ENCODE peak calls at places on chromosomes 4 and X, in nine cellular contexts. L, O, B, E, P, R, K, C and M are unnamed samples.

GRCh38 chr4:24743931-24744330 is 51.4 kb upstream of the SOD3 start:
- DNase-seq in C (peak), O (no peak), L (no peak), P (no peak), E (no peak), K (no peak), R (no peak), B (no peak), M (no peak)

GRCh38 chrX:97332963-97333362 is 449.3 kb downstream of the RPA4 start:
- DNase-seq in C (peak), R (no peak), O (no peak), B (no peak), K (no peak), L (no peak), P (no peak), E (peak), M (no peak)

GRCh38 chr4:121698119-121698732 is 1.4 kb upstream of the ANXA5 start:
- DNase-seq in E (no peak), C (no peak), K (peak), R (no peak), B (peak), O (no peak), P (peak), L (no peak), M (no peak)

GRCh38 chr4:182806259-182807252 is 110.6 kb downstream of the DCTD start:
- DNase-seq in K (peak), P (peak), E (peak), C (peak), B (peak), O (peak), R (peak), L (peak), M (peak)

GRCh38 chrX:23246001-23246400 is 88.6 kb upstream of the PTCHD1 start:
- DNase-seq in B (no peak), E (peak), O (no peak), R (no peak), L (no peak), K (no peak), P (no peak), C (no peak), M (no peak)

GRCh38 chrX:68726366-68726765 is 78.9 kb downstream of the STARD8 start:
- DNase-seq in C (no peak), B (no peak), O (no peak), K (peak), L (no peak), R (no peak), P (no peak), E (no peak), M (no peak)

GRCh38 chrX:16120431-16120830 is 2.9 kb upstream of the GRPR start:
- DNase-seq in K (no peak), O (no peak), L (peak), C (no peak), B (no peak), P (no peak), R (no peak), E (no peak), M (no peak)

GRCh38 chr4:21242163-21242562 is 541.9 kb downstream of the PACRGL start:
- DNase-seq in P (no peak), C (no peak), E (no peak), R (no peak), K (no peak), O (no peak), B (no peak), L (no peak), M (no peak)

GRCh38 chr4:176841730-176842129 is 49.0 kb upstream of the VEGFC start:
- DNase-seq in L (no peak), C (peak), P (no peak), B (no peak), E (peak), K (no peak), R (no peak), O (no peak), M (no peak)

GRCh38 chrX:146755214-146755613 is 54.4 kb upstream of the CXorf51B start:
- DNase-seq in B (no peak), L (no peak), K (no peak), R (no peak), E (no peak), C (no peak), O (no peak), P (no peak), M (no peak)

GRCh38 chr4:108213723-108214122 is 45.0 kb upstream of the LEF1 start:
- DNase-seq in O (no peak), B (no peak), R (no peak), L (no peak), K (no peak), P (no peak), C (no peak), E (no peak), M (no peak)

GRCh38 chrX:17414839-17415238 is 39.8 kb downstream of the NHS start:
- DNase-seq in P (no peak), K (peak), B (peak), C (no peak), O (peak), L (no peak), R (peak), E (no peak), M (no peak)

GRCh38 chrX:102659790-102660757 is 8.8 kb downstream of the GPRASP1 start:
- DNase-seq in C (peak), B (peak), K (peak), O (peak), L (peak), R (peak), E (no peak), P (peak), M (peak)

GRCh38 chrX:1313788-1314187 is 22.8 kb upstream of the IL3RA start:
- DNase-seq in P (no peak), O (no peak), B (no peak), K (no peak), L (no peak), R (no peak), C (no peak), E (no peak), M (no peak)

GRCh38 chr4:39565925-39566630 is 38.8 kb upstream of the UGDH start:
- DNase-seq in L (no peak), O (no peak), C (peak), B (no peak), E (peak), P (no peak), R (no peak), K (no peak), M (no peak)

GRCh38 chr4:46909078-46909477 is at the start of gene COX7B2:
- DNase-seq in O (no peak), E (peak), R (peak), K (no peak), L (no peak), B (no peak), C (no peak), P (no peak), M (no peak)

GRCh38 chr4:108117473-108118182 is 51.1 kb downstream of the LEF1 start:
- DNase-seq in C (no peak), P (no peak), O (no peak), E (peak), R (no peak), L (no peak), B (no peak), K (no peak), M (no peak)

GRCh38 chr4:109266236-109266635 is 36.2 kb downstream of the COL25A1 start:
- DNase-seq in B (no peak), R (no peak), C (no peak), P (no peak), K (no peak), E (no peak), O (no peak), L (no peak), M (no peak)

GRCh38 chr4:113979973-113980615 is 647 bp upstream of the ARSJ start:
- DNase-seq in E (peak), P (no peak), O (no peak), R (no peak), K (no peak), L (no peak), B (no peak), C (peak), M (no peak)

GRCh38 chrX:143296521-143296920 is 220.8 kb downstream of the SPANXN3 start:
- DNase-seq in R (no peak), C (no peak), O (no peak), E (no peak), K (no peak), L (no peak), B (no peak), P (no peak), M (no peak)

GRCh38 chrX:103640401-103641155 is 11.8 kb downstream of the TCEAL1 start:
- DNase-seq in B (no peak), C (peak), O (no peak), L (no peak), P (no peak), K (no peak), E (peak), R (no peak), M (no peak)

GRCh38 chrX:16882188-16882587 is 12.0 kb upstream of the RBBP7 start:
- DNase-seq in B (peak), K (no peak), E (peak), R (peak), O (no peak), C (peak), L (peak), P (peak), M (no peak)

GRCh38 chr4:82957045-82957444 is 53.6 kb downstream of the LIN54 start:
- DNase-seq in C (no peak), L (peak), B (no peak), O (no peak), P (no peak), E (no peak), K (no peak), R (no peak), M (no peak)

GRCh38 chr4:146640459-146641061 is 1.9 kb downstream of the POU4F2 start:
- DNase-seq in L (no peak), O (no peak), P (no peak), E (no peak), K (no peak), C (no peak), B (no peak), R (no peak), M (no peak)

GRCh38 chr4:62709618-62710252 is 1509.6 kb downstream of the ADGRL3 start:
- DNase-seq in R (no peak), C (peak), B (no peak), K (no peak), E (peak), O (peak), P (no peak), L (peak), M (no peak)

GRCh38 chr4:742742-743311 is 37.2 kb downstream of the PCGF3 start:
- DNase-seq in E (peak), K (no peak), O (peak), C (peak), L (peak), B (peak), P (peak), R (peak), M (peak)

GRCh38 chr4:72418458-72418857 is 150.6 kb downstream of the ADAMTS3 start:
- DNase-seq in P (peak), K (no peak), O (no peak), C (peak), R (no peak), L (no peak), B (peak), E (peak), M (no peak)

GRCh38 chr4:12179264-12179616 is 750.5 kb upstream of the HS3ST1 start:
- DNase-seq in R (no peak), L (no peak), E (no peak), O (no peak), C (no peak), K (no peak), B (no peak), P (peak), M (no peak)

GRCh38 chr4:130563185-130563890 is 1467.4 kb downstream of the C4orf33 start:
- DNase-seq in L (no peak), R (peak), B (peak), P (no peak), E (peak), K (no peak), O (peak), C (peak), M (peak)

GRCh38 chr4:182975806-182976205 is 58.6 kb upstream of the DCTD start:
- DNase-seq in O (no peak), R (peak), C (peak), K (no peak), B (no peak), P (no peak), L (peak), E (peak), M (no peak)

GRCh38 chrX:70253377-70254062 is 6.5 kb downstream of the P2RY4 start:
- DNase-seq in L (no peak), K (no peak), R (no peak), P (no peak), E (peak), C (peak), O (no peak), B (no peak), M (no peak)

GRCh38 chr4:105715692-105716278 is 7.2 kb downstream of the GSTCD start:
- DNase-seq in R (no peak), L (peak), O (no peak), E (peak), B (no peak), C (peak), P (no peak), K (no peak), M (no peak)

GRCh38 chr4:95556460-95556859 is 7.7 kb upstream of the UNC5C start:
- DNase-seq in K (no peak), E (no peak), O (no peak), P (no peak), R (no peak), C (no peak), B (no peak), L (no peak), M (no peak)

GRCh38 chr4:74840931-74841330 is 46.6 kb upstream of the BTC start:
- DNase-seq in R (no peak), P (no peak), L (no peak), K (no peak), C (no peak), O (no peak), B (no peak), E (no peak), M (no peak)

GRCh38 chr4:1960170-1960825 is 48.5 kb downstream of the NELFA start:
- DNase-seq in L (no peak), O (no peak), R (no peak), B (no peak), C (peak), P (no peak), K (no peak), E (no peak), M (no peak)

GRCh38 chrX:44842555-44843317 is 1.1 kb upstream of the DUSP21 start:
- DNase-seq in K (no peak), C (no peak), E (peak), B (no peak), L (no peak), R (no peak), P (no peak), O (no peak), M (no peak)

GRCh38 chrX:72340572-72340971 is 34.9 kb upstream of the CITED1 start:
- DNase-seq in C (no peak), R (no peak), E (no peak), O (no peak), L (no peak), K (no peak), P (no peak), B (no peak), M (no peak)
- TF ChIP-seq CTCF in C (no peak), R (no peak), E (no peak), O (no peak), L (no peak), K (no peak), P (no peak), B (no peak), M (no peak)

GRCh38 chrX:40471965-40472648 is 108.7 kb upstream of the ATP6AP2 start:
- DNase-seq in B (no peak), K (no peak), L (peak), O (no peak), P (peak), C (peak), E (peak), R (no peak), M (no peak)
- TF ChIP-seq CTCF in B (peak), K (no peak), L (peak), O (no peak), P (peak), C (no peak), E (peak), R (no peak), M (no peak)

GRCh38 chrX:154478728-154479622 is at the start of gene LAGE3:
- DNase-seq in K (peak), P (peak), C (peak), R (peak), O (peak), B (peak), L (peak), E (peak), M (peak)

GRCh38 chrX:154476821-154477220 is 2.3 kb downstream of the LAGE3 start:
- DNase-seq in B (no peak), R (no peak), E (no peak), L (no peak), C (no peak), K (no peak), P (no peak), O (no peak), M (no peak)

GRCh38 chrX:154481911-154482601 is 3.0 kb upstream of the LAGE3 start:
- DNase-seq in E (no peak), P (no peak), L (no peak), C (no peak), O (no peak), R (no peak), B (no peak), K (peak), M (no peak)

GRCh38 chrX:154481195-154481594 is 2.1 kb upstream of the LAGE3 start:
- DNase-seq in L (peak), R (no peak), K (no peak), C (no peak), E (no peak), B (no peak), O (no peak), P (no peak), M (no peak)

DNA sequence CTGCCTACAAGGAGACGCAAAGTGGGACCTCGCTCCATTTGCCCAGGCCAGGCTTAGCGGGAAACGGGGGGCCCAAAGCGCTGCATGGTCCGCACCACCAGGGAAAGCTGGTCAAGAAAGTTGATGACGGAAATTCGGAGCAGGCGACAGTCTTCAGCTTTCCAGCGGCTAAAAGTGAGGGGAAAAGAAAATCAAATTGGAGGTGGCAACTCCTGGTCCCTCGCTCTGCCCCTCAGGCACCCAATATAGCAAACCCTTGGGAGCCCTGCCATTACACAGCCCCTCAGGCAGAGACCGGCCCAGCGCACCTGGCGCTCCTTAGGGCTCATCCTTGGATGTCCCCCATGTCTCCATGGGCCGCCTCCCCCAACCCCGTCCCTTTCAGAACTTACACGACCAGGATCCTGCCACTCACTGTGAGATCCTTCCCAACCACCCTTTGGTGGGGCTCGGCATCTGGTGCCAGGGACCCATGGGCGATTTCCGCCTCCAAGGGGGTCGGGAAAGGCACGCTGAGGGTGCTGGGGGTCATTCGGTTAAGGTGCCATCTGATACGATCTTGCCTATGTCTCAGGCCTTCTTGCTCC is 1.1 kb downstream of the LAGE3 start:
- DNase-seq in P (no peak), O (no peak), C (no peak), B (no peak), L (no peak), R (no peak), K (peak), E (no peak), M (no peak)
- TF ChIP-seq CTCF in P (no peak), O (no peak), C (no peak), B (no peak), L (no peak), R (no peak), K (no peak), E (no peak), M (no peak)

GRCh38 chr4:148056879-148057278 is 325.0 kb downstream of the ARHGAP10 start:
- DNase-seq in L (peak), C (peak), R (no peak), P (peak), O (no peak), B (peak), E (peak), K (no peak), M (peak)
- TF ChIP-seq CTCF in L (peak), C (no peak), R (no peak), P (peak), O (no peak), B (no peak), E (peak), K (no peak), M (no peak)

DNA sequence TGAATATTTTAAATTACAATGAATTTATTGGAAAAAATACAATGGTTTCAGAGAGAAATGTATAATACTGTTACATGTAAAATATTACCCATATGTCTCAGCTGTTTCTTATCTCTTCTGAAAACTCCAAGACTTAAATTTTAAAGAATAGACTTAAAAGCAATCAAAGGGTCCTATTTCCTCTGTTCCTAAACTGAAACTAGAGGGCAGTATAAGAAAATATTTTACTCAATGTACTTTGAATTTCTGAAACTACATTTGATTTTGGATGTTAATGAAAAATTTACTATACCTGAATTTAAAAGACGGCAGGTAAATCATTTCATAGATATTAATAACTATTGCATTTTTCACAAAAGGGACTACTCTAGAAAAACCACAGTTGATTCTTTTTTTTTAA is 200.2 kb downstream of the LRBA start:
- DNase-seq in R (no peak), B (no peak), E (peak), P (no peak), K (no peak), L (no peak), C (no peak), O (no peak), M (no peak)
- TF ChIP-seq CTCF in R (no peak), B (no peak), E (peak), P (no peak), K (no peak), L (no peak), C (peak), O (no peak), M (no peak)

DNA sequence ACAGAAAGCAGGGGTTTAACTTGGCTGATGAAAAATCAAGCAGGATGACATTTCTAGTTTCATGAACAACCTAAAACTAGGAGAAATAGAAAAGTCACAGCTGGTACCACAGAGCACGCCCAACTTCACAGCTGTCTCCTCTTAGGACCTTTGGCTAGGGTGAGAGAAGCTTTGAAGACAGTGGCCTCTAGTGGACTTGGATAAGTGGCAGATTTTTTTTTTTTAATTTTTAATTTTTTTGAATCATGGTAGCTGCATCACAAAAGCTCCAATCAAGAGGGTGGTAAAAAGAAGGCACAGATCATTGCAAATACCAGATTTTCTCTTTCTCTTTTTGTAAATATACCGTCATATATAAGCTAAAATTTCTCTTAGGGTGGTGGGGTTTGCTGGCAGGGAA is 20.2 kb upstream of the MAP3K15 start:
- DNase-seq in E (peak), P (no peak), O (no peak), C (peak), R (no peak), L (no peak), K (no peak), B (no peak), M (no peak)
- TF ChIP-seq CTCF in E (peak), P (peak), O (peak), C (peak), R (peak), L (no peak), K (no peak), B (no peak), M (no peak)

DNA sequence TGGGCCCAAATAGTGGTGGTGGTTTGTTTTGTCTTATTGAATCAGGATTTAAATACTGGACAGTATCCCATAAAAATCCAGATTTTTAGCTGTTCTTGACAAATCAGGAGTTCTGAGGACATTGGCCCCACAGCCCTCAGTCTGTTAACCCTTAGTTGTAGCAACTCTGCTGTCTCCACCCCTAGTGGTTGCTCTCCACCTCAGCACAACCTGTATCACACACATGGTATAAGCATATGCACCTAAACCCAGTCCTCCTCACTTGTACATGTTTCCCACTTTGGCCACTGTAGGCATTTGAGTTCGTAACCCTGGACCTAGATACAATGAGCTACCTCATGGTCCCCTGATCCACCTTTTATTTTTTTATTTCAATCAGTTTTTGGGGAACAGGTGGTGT is 75.9 kb downstream of the MRPL1 start:
- DNase-seq in E (no peak), P (no peak), K (no peak), C (no peak), O (no peak), R (no peak), B (no peak), L (no peak), M (no peak)
- TF ChIP-seq CTCF in E (no peak), P (no peak), K (no peak), C (no peak), O (no peak), R (no peak), B (no peak), L (no peak), M (no peak)